ENCODE peak calls at places on chromosomes 13 and 19, in six cellular contexts. O is lung, P is pancreas, A is sigmoid colon, L is MM.1S, Z is uterus. S is an unnamed sample.

GRCh38 chr19:14347999-14348889 is 33.0 kb upstream of the ADGRE5 start:
- DNase-seq in A (peak; percentile 77), Z (peak; percentile 71), O (peak; percentile 61), L (peak; percentile 13), P (peak; percentile 88), S (peak; percentile 83)

GRCh38 chr19:51668167-51668566 is 21.5 kb upstream of the SIGLEC14 start:
- DNase-seq in A (no peak), P (no peak), O (no peak), L (no peak), Z (no peak), S (no peak)

GRCh38 chr13:52827839-52828238 is 20.6 kb downstream of the PCDH8 start:
- DNase-seq in L (no peak), Z (no peak), O (no peak), A (no peak), P (no peak), S (no peak)

GRCh38 chr19:58572026-58572817 is 913 bp downstream of the MZF1 start:
- DNase-seq in O (no peak), A (peak; percentile 62), P (no peak), L (no peak), Z (no peak), S (no peak)

GRCh38 chr19:20565321-20566018 is at the start of gene ZNF737:
- DNase-seq in Z (peak; percentile 94), A (peak; percentile 98), O (peak; percentile 96), P (peak; percentile 100), L (peak; percentile 91), S (peak; percentile 98)

GRCh38 chr19:31586282-31586681 is 237.0 kb upstream of the TSHZ3 start:
- DNase-seq in A (no peak), P (no peak), Z (no peak), O (no peak), L (no peak), S (peak; percentile 78)

GRCh38 chr13:32624441-32624840 is 38.2 kb downstream of the PDS5B start:
- DNase-seq in L (no peak), O (no peak), A (no peak), Z (no peak), P (no peak), S (no peak)

GRCh38 chr19:294819-295686 is 3.9 kb upstream of the PLPP2 start:
- DNase-seq in L (peak; percentile 29), A (no peak), Z (no peak), O (no peak), P (peak; percentile 86), S (no peak)

GRCh38 chr19:13846533-13847032 is 30.4 kb upstream of the NANOS3 start:
- DNase-seq in P (peak; percentile 78), L (peak; percentile 91), O (peak; percentile 87), A (peak; percentile 93), Z (peak; percentile 80), S (peak; percentile 100)

GRCh38 chr13:30713133-30713532 is 22.2 kb upstream of the ALOX5AP start:
- DNase-seq in P (no peak), O (peak; percentile 62), Z (no peak), L (no peak), A (no peak), S (no peak)

GRCh38 chr19:2431318-2432055 is 4.1 kb upstream of the TIMM13 start:
- DNase-seq in L (no peak), P (no peak), O (no peak), Z (no peak), A (no peak), S (no peak)
- H3K36me3 ChIP-seq in L (peaks cover 24% of the 10 kb centered on the region), P (no peaks in the 10 kb centered on the region), O (peaks cover 41% of the 10 kb centered on the region), Z (no peaks in the 10 kb centered on the region), A (peaks cover 13% of the 10 kb centered on the region), S (peaks cover 13% of the 10 kb centered on the region)

GRCh38 chr19:1654178-1654792 is 1.9 kb upstream of the TCF3 start:
- DNase-seq in Z (no peak), O (no peak), L (no peak), P (peak; percentile 56), A (no peak), S (no peak)
- H3K36me3 ChIP-seq in Z (no peaks in the 10 kb centered on the region), O (peaks cover 4% of the 10 kb centered on the region), L (no peaks in the 10 kb centered on the region), P (no peaks in the 10 kb centered on the region), A (no peaks in the 10 kb centered on the region), S (peaks cover 9% of the 10 kb centered on the region)

GRCh38 chr19:11191273-11191755 is 6.0 kb downstream of the KANK2 start:
- DNase-seq in P (no peak), Z (peak; percentile 68), O (peak; percentile 68), A (peak; percentile 91), L (no peak), S (peak; percentile 99)
- H3K36me3 ChIP-seq in P (no peaks in the 10 kb centered on the region), Z (no peaks in the 10 kb centered on the region), O (peaks cover 20% of the 10 kb centered on the region), A (peaks cover 24% of the 10 kb centered on the region), L (no peaks in the 10 kb centered on the region), S (peaks cover 46% of the 10 kb centered on the region)

DNA sequence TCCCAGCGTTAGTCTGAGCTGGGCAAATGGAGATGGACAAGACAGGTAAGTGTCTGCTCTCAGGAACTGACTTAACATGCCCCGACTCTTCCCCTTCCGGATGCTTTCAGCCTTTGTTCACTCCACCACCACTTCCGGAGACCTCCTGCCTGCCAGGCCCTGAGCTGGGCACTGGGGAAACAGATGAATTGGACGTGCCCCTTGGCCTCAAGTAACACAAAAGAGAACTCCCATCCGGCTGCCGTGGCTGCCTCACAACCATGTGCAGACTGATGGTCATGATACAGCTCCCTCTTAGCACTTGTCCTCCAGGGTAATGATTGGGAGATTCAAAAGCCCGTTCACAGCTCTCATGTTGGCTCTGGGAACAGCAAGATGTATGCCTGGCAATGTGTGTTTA is 6.9 kb downstream of the ZNF784 start:
- DNase-seq in Z (no peak), A (no peak), O (no peak), P (no peak), L (no peak), S (no peak)
- H3K36me3 ChIP-seq in Z (no peaks in the 10 kb centered on the region), A (peaks cover 29% of the 10 kb centered on the region), O (peaks cover 58% of the 10 kb centered on the region), P (no peaks in the 10 kb centered on the region), L (no peaks in the 10 kb centered on the region), S (peaks cover 24% of the 10 kb centered on the region)

GRCh38 chr13:109718726-109719125 is 67.7 kb downstream of the IRS2 start:
- DNase-seq in O (no peak), P (no peak), Z (no peak), L (no peak), A (no peak), S (no peak)

GRCh38 chr13:109722068-109722467 is 64.3 kb downstream of the IRS2 start:
- DNase-seq in Z (no peak), L (no peak), A (no peak), O (no peak), P (no peak), S (no peak)

GRCh38 chr13:109717686-109718085 is 68.7 kb downstream of the IRS2 start:
- DNase-seq in L (no peak), P (no peak), A (no peak), Z (no peak), O (no peak), S (no peak)

GRCh38 chr13:109720758-109721184 is 65.6 kb downstream of the IRS2 start:
- DNase-seq in A (no peak), Z (no peak), O (no peak), L (no peak), P (no peak), S (no peak)

DNA sequence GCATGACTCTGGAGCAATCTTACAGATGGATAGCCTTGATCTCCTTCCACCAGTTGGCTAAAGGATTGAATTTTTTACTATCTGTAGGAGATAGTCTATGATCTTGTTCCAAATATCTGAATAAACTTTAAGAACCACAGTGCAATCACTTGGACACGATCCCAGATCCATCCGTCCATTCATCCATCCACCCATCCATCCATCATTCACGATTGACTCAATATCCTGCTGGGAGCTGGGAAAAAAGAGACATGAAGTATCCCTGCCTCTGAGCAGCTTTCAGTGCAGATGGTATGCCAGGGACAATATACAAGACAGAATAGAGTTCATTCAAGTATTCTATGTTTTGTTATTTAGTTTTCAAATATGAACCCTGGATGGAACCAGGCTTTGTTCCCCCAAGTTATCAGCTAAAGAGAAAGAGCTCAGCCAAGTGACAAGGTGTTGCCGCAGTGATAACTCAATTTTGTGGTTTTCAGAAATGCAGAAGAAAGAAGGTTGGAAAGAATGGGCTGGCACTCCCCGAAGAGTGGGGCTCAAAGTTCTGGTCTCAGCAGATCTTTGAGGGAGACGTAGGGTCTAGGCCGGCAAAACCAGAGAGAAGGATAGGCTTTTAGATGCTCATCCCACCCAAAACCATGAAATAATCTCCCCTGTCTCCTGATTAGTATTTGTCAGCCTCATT is 66.3 kb downstream of the IRS2 start:
- DNase-seq in P (no peak), L (no peak), Z (no peak), A (no peak), O (no peak), S (no peak)
- H3K36me3 ChIP-seq in P (no peaks in the 10 kb centered on the region), L (no peaks in the 10 kb centered on the region), Z (no peaks in the 10 kb centered on the region), A (no peaks in the 10 kb centered on the region), O (no peaks in the 10 kb centered on the region), S (no peaks in the 10 kb centered on the region)

GRCh38 chr13:113182046-113182445 is 23.6 kb downstream of the PROZ start:
- DNase-seq in O (no peak), Z (no peak), P (no peak), A (no peak), L (no peak), S (no peak)

GRCh38 chr13:113183450-113184129 is 24.9 kb downstream of the PCID2 start:
- DNase-seq in O (no peak), L (no peak), A (no peak), P (no peak), Z (no peak), S (no peak)

GRCh38 chr13:113186061-113186900 is 22.2 kb downstream of the PCID2 start:
- DNase-seq in L (no peak), O (no peak), A (no peak), Z (no peak), P (no peak), S (no peak)

GRCh38 chr13:113187263-113187669 is 21.2 kb downstream of the PCID2 start:
- DNase-seq in Z (peak; percentile 61), L (no peak), P (no peak), A (peak; percentile 87), O (peak; percentile 69), S (peak; percentile 81)

GRCh38 chr13:113184568-113185440 is 23.7 kb downstream of the PCID2 start:
- DNase-seq in O (no peak), P (no peak), A (no peak), Z (no peak), L (no peak), S (peak; percentile 17)
- H3K36me3 ChIP-seq in O (peaks cover 33% of the 10 kb centered on the region), P (no peaks in the 10 kb centered on the region), A (peaks cover 41% of the 10 kb centered on the region), Z (no peaks in the 10 kb centered on the region), L (no peaks in the 10 kb centered on the region), S (peaks cover 41% of the 10 kb centered on the region)

DNA sequence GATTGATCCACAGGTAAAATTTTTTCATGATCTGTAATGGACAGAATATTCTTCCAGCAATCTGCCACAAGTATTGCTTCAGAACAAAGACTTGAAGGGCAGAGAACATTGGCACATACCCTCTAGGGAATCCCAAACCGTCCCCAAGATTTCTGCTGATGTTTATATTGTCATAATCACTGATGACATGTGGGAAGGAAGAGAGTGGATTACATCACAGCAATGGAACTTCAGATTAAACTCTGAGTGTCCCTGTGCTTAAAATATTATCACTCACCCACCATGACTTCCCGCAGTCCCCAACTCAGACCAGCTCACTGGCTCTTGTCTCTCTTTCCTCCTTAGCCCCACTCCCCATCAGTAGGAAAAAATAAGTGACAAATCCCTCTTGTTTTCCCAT is 8.5 kb upstream of the TPT1 start:
- DNase-seq in P (no peak), A (no peak), L (no peak), Z (no peak), O (no peak), S (no peak)
- H3K36me3 ChIP-seq in P (no peaks in the 10 kb centered on the region), A (peaks cover 12% of the 10 kb centered on the region), L (no peaks in the 10 kb centered on the region), Z (no peaks in the 10 kb centered on the region), O (peaks cover 32% of the 10 kb centered on the region), S (peaks cover 3% of the 10 kb centered on the region)

S was measured in SJCRH30.